ENCODE peak calls at places on chromosomes 13 and 19, in five cellular contexts. X is HepG2, N is H1, M is K562, P is SK-N-SH. W is an unnamed sample. For H3K27me3, the result is how much of the 10 kb centered on the place peaks cover.

GRCh38 chr13:42041017-42041683 is 7.3 kb upstream of the DGKH start:
- DNase-seq in N (peak), M (peak), P (peak), X (no peak), W (peak)

GRCh38 chr19:48333467-48334384 is 8.4 kb downstream of the EMP3 start:
- DNase-seq in P (peak), X (no peak), N (peak), M (peak), W (peak)

GRCh38 chr13:51318015-51318414 is 21.5 kb upstream of the SERPINE3 start:
- DNase-seq in X (no peak), N (no peak), M (no peak), P (no peak), W (no peak)

GRCh38 chr19:44807652-44808462 is 1.0 kb upstream of the BCAM start:
- DNase-seq in N (no peak), P (peak), M (peak), X (peak), W (no peak)

GRCh38 chr13:44840131-44840530 is 149.1 kb downstream of the NUFIP1 start:
- DNase-seq in M (no peak), X (no peak), N (no peak), P (no peak), W (no peak)

GRCh38 chr13:50119593-50119992 is 104.3 kb downstream of the KCNRG start:
- DNase-seq in X (no peak), M (no peak), N (no peak), P (peak), W (no peak)

GRCh38 chr13:31204592-31204991 is 4.8 kb downstream of the B3GLCT start:
- DNase-seq in X (peak), M (peak), N (peak), P (peak), W (no peak)

GRCh38 chr13:62371737-62372136 is 956.1 kb upstream of the PCDH20 start:
- DNase-seq in N (no peak), M (no peak), X (no peak), P (no peak), W (no peak)

GRCh38 chr13:106566682-106567420 is 1.1 kb downstream of the ARGLU1 start:
- DNase-seq in N (no peak), M (no peak), P (peak), X (peak), W (no peak)

GRCh38 chr13:113742445-113743120 is 16.4 kb upstream of the TMEM255B start:
- DNase-seq in N (no peak), X (no peak), M (no peak), P (no peak), W (no peak)

GRCh38 chr13:75896271-75896670 is 260.1 kb downstream of the LMO7 start:
- DNase-seq in P (no peak), N (no peak), X (no peak), M (no peak), W (no peak)

GRCh38 chr19:46617566-46618079 is 7.3 kb downstream of the PTGIR start:
- DNase-seq in X (no peak), P (no peak), M (no peak), N (no peak), W (no peak)

GRCh38 chr19:46614114-46614701 is 10.7 kb downstream of the PTGIR start:
- DNase-seq in M (peak), P (peak), X (peak), N (peak), W (no peak)

GRCh38 chr19:46616631-46617322 is 8.1 kb downstream of the PTGIR start:
- DNase-seq in P (peak), X (peak), N (peak), M (peak), W (no peak)

GRCh38 chr19:46613525-46613924 is 11.4 kb downstream of the PTGIR start:
- DNase-seq in X (no peak), P (no peak), M (no peak), N (no peak), W (no peak)

GRCh38 chr19:46615966-46616365 is 8.9 kb downstream of the PTGIR start:
- DNase-seq in M (no peak), X (no peak), N (no peak), P (no peak), W (no peak)
- TF ChIP-seq TAF1 in M (no peak), X (no peak), N (no peak), P (no peak), W (no peak)

GRCh38 chr13:99971576-99972189 is at the start of gene ZIC5:
- DNase-seq in P (peak), M (no peak), N (peak), X (no peak), W (no peak)

GRCh38 chr13:99973786-99974185 is 2.2 kb upstream of the ZIC5 start:
- DNase-seq in X (no peak), N (peak), P (no peak), M (no peak), W (no peak)

GRCh38 chr13:99973163-99973785 is 1.7 kb upstream of the ZIC5 start:
- DNase-seq in M (no peak), X (no peak), P (peak), N (peak), W (no peak)

GRCh38 chr13:99970761-99971575 is 599 bp downstream of the ZIC5 start:
- DNase-seq in N (peak), M (peak), P (peak), X (no peak), W (no peak)

DNA sequence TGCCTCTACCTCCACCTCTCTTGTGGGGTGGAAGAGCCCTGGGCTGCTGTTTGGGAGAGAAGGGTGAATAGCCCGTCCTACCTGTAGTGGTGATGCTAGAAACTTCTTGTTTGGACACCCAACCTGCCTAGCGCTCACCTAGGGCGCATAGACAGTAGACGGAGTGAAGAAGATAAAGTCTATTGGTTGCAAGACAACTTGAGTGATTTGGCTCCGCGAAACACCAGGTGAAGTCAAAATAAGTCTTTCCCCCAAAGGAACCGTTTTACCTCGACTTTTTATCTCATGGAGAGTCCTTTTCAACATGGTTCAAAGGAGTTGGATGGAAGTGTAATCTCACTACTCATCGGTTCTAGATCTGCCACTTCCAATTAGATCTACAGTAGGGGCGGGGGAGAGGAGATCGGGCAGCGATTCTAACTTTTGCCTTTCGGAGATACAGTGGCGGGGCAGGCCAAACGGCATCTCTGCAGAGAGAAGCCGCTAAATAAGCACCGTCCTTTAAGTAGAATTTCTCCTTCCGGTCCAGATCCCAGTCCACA is 694 bp upstream of the ZIC5 start:
- DNase-seq in P (peak), N (no peak), M (no peak), X (no peak), W (no peak)
- H3K27me3 ChIP-seq in P (half or more), N (under half), M (under half), X (under half), W (under half)

GRCh38 chr19:49597703-49597974 is 6.7 kb downstream of the PRR12 start:
- DNase-seq in X (no peak), N (no peak), M (no peak), P (no peak), W (no peak)

GRCh38 chr19:49596954-49597702 is 6.1 kb downstream of the PRR12 start:
- DNase-seq in X (no peak), P (no peak), M (peak), N (no peak), W (no peak)

GRCh38 chr19:49602806-49603205 is 11.8 kb downstream of the PRR12 start:
- DNase-seq in M (no peak), N (no peak), X (no peak), P (no peak), W (no peak)

GRCh38 chr19:49601482-49602038 is 10.6 kb downstream of the PRR12 start:
- DNase-seq in P (no peak), N (no peak), X (no peak), M (peak), W (no peak)

DNA sequence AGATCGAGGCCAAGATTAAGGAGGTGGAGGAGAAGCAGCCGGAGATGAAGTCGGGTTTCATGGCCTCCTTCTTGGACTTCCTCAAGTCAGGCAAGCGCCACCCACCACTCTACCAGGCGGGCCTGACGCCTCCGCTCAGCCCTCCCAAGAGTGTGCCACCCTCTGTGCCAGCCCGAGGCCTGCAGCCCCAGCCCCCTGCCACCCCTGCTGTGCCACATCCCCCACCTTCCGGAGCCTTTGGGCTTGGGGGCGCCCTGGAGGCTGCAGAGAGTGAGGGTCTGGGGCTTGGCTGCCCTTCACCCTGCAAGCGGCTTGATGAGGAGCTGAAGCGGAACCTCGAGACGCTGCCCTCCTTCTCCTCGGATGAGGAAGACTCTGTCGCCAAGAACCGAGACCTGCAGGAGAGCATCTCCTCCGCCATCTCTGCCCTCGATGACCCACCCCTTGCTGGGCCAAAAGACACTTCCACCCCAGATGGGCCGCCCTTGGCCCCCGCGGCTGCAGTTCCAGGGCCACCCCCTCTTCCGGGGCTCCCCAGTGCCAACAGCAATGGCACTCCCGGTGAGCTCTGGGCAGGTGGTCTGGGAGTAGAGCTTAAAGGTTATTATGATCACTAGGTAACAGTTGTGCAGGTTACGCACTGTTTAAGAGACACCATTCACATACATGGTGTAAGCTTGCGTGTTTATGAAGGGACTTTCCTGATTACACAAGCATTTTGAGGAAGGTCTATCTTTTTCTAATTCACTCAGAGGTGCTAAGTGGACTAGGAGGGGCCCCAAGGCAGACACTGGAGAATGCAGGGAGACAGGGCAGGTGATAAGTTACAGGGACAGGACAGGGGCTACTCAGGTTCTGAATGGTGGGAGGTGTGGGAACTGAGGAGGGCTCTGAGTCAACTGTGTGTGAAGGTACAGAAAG is 8.7 kb downstream of the PRR12 start:
- DNase-seq in P (no peak), M (no peak), X (no peak), N (no peak), W (no peak)
- TF ChIP-seq TAF1 in P (no peak), M (no peak), X (no peak), N (no peak), W (no peak)

DNA sequence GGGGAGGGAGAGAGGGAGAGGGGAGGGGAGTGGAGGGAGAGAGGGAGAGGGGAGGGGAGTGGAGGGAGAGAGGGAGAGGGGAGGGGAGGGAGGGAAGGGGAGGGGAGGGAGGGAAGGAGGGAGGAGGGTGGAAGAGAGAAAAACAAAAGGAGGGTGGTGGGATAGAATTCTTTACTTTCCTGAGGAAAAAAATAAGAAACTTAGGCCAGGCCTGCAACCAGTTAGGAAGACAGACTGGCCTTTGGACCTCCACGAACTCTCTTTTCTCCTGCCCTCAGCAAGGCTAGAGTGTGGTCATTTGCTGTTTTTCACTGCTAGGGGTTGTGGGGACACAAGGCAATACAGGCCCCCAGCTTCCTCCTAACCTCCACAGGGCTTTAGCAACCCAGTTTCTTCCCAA is 4.2 kb downstream of the CCDC8 start:
- DNase-seq in P (no peak), M (no peak), N (no peak), X (no peak), W (no peak)
- H3K27me3 ChIP-seq in P (under half), M (under half), N (under half), X (under half), W (under half)

GRCh38 chr19:35565016-35565856 is 1.8 kb upstream of the ATP4A start:
- DNase-seq in N (no peak), X (no peak), P (no peak), M (no peak), W (no peak)

GRCh38 chr19:35561436-35561835 is 2.0 kb downstream of the ATP4A start:
- DNase-seq in X (no peak), P (no peak), N (no peak), M (no peak), W (no peak)

GRCh38 chr19:35562776-35563175 is 682 bp downstream of the ATP4A start:
- DNase-seq in X (no peak), M (no peak), N (no peak), P (no peak), W (no peak)

GRCh38 chr19:35562336-35562735 is 1.1 kb downstream of the ATP4A start:
- DNase-seq in X (no peak), M (no peak), N (no peak), P (no peak), W (no peak)

DNA sequence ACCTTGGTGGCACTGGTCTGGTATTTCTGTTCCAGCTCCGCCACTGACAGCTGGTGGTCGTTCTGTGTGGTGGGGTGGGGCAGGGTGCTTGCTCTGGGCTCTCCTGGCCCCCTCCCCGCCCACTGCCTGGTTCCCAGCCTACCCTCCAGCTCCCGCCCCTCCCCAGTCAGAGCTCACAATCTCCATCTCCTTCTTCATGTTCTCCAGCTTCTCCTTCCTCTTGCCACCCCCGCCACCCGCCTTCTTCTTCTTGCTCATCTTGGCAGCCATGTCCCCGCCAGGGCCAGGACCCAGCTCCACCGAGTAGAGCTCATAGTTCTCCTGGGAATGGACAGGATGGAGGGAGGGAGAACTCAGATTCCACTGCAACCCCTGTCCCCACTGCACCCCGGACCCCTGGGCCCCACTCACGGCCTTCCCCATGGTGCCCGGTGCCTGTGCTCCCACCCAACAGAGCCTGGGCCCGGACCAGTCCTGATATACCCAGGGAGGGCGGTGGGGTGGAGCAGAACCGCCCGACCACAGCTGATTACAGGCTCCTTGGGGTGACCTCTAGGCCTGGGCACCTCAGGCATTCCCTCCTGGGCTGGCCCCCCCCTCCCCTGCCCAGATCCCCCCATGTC is at the start of gene ATP4A:
- DNase-seq in X (no peak), N (no peak), M (no peak), P (no peak), W (no peak)
- TF ChIP-seq TAF1 in X (no peak), N (no peak), M (no peak), P (no peak), W (no peak)

GRCh38 chr13:99905224-99905623 is 66.3 kb downstream of the ZIC5 start:
- DNase-seq in X (peak), N (no peak), M (no peak), P (no peak), W (no peak)
- H3K27me3 ChIP-seq in X (under half), N (under half), M (under half), P (under half), W (under half)

GRCh38 chr19:2056810-2057192 is 5.8 kb upstream of the MKNK2 start:
- DNase-seq in M (no peak), X (no peak), P (no peak), N (peak), W (no peak)
- TF ChIP-seq TAF1 in M (no peak), X (no peak), P (no peak), N (no peak), W (no peak)

GRCh38 chr19:1769645-1769985 is 16.3 kb downstream of the ONECUT3 start:
- DNase-seq in M (no peak), N (peak), X (no peak), P (no peak), W (no peak)
- H3K27me3 ChIP-seq in M (under half), N (half or more), X (under half), P (half or more), W (under half)

W was measured in GM12878.